ENCODE peak calls at places on chromosomes 11 and 22, in ten cellular contexts. Y is AG10803; F is AG04449; Q is uterus; N is sigmoid colon; C is CD4-positive, alpha-beta T cell; E is glutamatergic neuron; D is heart right ventricle; O is fibroblast of lung; R is chondrocyte. V is an unnamed sample.

GRCh38 chr11:17673951-17674350 is 45.4 kb upstream of the MYOD1 start:
- DNase-seq in Y (no peak), F (no peak), Q (no peak), N (no peak), C (no peak), E (no peak), D (no peak), O (peak), R (no peak), V (no peak)

GRCh38 chr11:23540101-23540561 is 679.9 kb upstream of the CCDC179 start:
- DNase-seq in Y (peak), F (peak), Q (no peak), N (peak), C (no peak), E (no peak), D (no peak), O (peak), R (no peak), V (no peak)

GRCh38 chr11:110951041-110951440 is 238.8 kb upstream of the ARHGAP20 start:
- DNase-seq in Y (no peak), F (no peak), Q (no peak), N (no peak), C (no peak), E (no peak), D (no peak), O (no peak), R (no peak), V (no peak)

GRCh38 chr11:70666336-70666735 is 268.0 kb downstream of the CTTN start:
- DNase-seq in Y (no peak), F (no peak), Q (no peak), N (no peak), C (no peak), E (no peak), D (no peak), O (no peak), R (no peak), V (no peak)

GRCh38 chr11:109791337-109791736 is 301.9 kb upstream of the ZC3H12C start:
- DNase-seq in Y (no peak), F (no peak), Q (no peak), N (no peak), C (no peak), E (no peak), D (no peak), O (no peak), R (no peak), V (no peak)

GRCh38 chr22:28349114-28349513 is 330.5 kb downstream of the TTC28 start:
- DNase-seq in Y (no peak), F (no peak), Q (no peak), N (no peak), C (no peak), E (no peak), D (no peak), O (no peak), R (no peak), V (no peak)

GRCh38 chr11:124896071-124896750 is 1.5 kb downstream of the ROBO4 start:
- DNase-seq in Y (no peak), F (no peak), Q (no peak), N (peak), C (no peak), E (no peak), D (no peak), O (peak), R (peak), V (no peak)

GRCh38 chr22:41598891-41599635 is 9.4 kb upstream of the PMM1 start:
- DNase-seq in Y (no peak), F (no peak), Q (no peak), N (no peak), C (no peak), E (no peak), D (no peak), O (no peak), R (no peak), V (peak)

GRCh38 chr11:108037636-108038035 is 28.9 kb downstream of the CUL5 start:
- DNase-seq in Y (peak), F (no peak), Q (no peak), N (no peak), C (no peak), E (no peak), D (no peak), O (peak), R (no peak), V (no peak)

GRCh38 chr11:126840201-126840886 is 160.2 kb downstream of the KIRREL3 start:
- DNase-seq in Y (peak), F (peak), Q (no peak), N (no peak), C (no peak), E (no peak), D (no peak), O (peak), R (no peak), V (no peak)

GRCh38 chr11:17498475-17498874 is 21.8 kb upstream of the ABCC8 start:
- DNase-seq in Y (no peak), F (no peak), Q (no peak), N (no peak), C (no peak), E (peak), D (no peak), O (no peak), R (no peak), V (peak)

GRCh38 chr11:84056696-84057095 is 770.5 kb upstream of the CCDC90B start:
- DNase-seq in Y (no peak), F (no peak), Q (no peak), N (no peak), C (no peak), E (no peak), D (no peak), O (peak), R (no peak), V (no peak)

DNA sequence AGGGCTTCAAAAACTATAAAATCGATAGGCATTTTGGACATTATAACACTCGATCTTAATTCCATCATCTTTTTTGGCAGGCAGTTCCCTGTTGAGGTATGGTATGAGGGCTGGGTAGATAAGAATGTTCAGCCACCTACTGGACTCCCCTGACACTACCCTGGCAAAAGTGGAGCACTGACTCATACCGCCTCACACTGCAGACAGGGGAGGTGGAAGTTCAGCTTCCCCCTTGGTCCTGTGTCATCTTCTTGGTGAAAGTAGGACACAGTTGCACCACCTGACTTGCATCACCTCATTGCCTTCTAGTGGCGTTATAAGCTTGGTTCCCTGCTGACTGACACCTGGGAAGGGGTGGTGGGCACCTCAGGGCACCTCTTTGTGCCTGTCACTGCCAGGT is 30.4 kb downstream of the PAAF1 start:
- DNase-seq in Y (peak), F (no peak), Q (no peak), N (no peak), C (no peak), E (no peak), D (no peak), O (peak), R (no peak), V (no peak)
- TF ChIP-seq CTCF in Y (peak), F (no peak), Q (no peak), N (no peak), C (no peak), E (no peak), D (peak), O (no peak), R (no peak), V (no peak)

DNA sequence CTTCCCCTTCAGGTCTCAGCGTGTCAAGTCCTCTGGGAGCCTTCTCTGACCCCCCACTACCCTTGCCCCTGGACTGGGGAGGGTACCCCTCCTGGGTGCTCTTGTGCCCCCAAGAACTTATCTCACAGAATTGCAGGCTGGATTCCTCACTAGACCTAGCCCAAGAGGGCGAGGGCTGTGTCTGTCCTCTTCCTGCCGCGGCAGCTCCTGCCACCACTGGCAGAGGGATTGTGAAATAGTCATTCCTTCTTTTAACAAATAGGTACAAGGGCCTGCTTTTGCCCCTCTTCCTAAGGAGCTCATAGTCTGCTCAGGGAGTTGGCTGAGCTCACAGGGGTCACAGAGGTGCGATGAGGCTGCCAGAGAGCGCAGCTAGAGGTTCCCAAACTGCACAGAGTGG is 5.5 kb downstream of the RAB36 start:
- DNase-seq in Y (no peak), F (no peak), Q (no peak), N (no peak), C (no peak), E (no peak), D (no peak), O (no peak), R (no peak), V (no peak)
- TF ChIP-seq CTCF in Y (no peak), F (no peak), Q (no peak), N (no peak), C (no peak), E (no peak), D (no peak), O (no peak), R (no peak), V (no peak)

DNA sequence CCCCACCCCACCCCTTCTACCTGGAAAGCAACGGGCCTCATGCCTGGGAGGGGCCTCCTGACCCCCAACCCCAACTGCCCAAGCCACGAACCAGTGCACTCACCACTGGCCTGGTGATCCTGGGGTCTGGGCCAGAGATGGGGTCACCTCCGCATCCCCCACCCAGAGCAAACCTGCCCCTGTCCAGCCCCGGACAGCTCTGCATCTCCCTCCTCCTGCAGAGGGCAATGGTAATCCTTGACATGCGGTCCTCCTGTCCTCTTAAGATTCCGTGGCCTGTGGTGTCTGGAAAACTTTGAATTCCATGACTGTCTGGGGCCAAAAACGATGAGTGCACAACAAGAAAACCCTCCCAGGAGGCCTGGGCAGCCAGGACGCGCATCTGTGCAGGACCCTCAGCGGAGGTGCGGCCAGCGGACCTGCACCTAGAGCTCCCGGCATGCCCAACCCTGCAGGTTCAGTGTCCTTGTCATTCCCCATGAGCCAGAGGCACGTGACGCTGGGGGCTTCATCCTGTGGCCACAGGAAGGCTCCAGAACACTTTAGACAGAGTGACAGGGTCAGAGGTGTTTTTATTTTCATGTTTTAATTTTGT is 16.1 kb upstream of the PPARA start:
- DNase-seq in Y (no peak), F (no peak), Q (peak), N (no peak), C (no peak), E (no peak), D (no peak), O (no peak), R (no peak), V (no peak)
- TF ChIP-seq CTCF in Y (no peak), F (no peak), Q (no peak), N (no peak), C (no peak), E (no peak), D (no peak), O (no peak), R (peak), V (no peak)

GRCh38 chr11:86981777-86982540 is 26.8 kb upstream of the FZD4 start:
- DNase-seq in Y (no peak), F (no peak), Q (no peak), N (no peak), C (no peak), E (no peak), D (no peak), O (no peak), R (no peak), V (no peak)

GRCh38 chr11:86978247-86978646 is 23.1 kb upstream of the FZD4 start:
- DNase-seq in Y (no peak), F (no peak), Q (no peak), N (peak), C (no peak), E (no peak), D (no peak), O (no peak), R (no peak), V (no peak)

GRCh38 chr11:86977441-86978050 is 22.4 kb upstream of the FZD4 start:
- DNase-seq in Y (no peak), F (no peak), Q (no peak), N (no peak), C (no peak), E (no peak), D (no peak), O (no peak), R (no peak), V (no peak)

GRCh38 chr11:86980397-86980796 is 25.2 kb upstream of the FZD4 start:
- DNase-seq in Y (no peak), F (no peak), Q (no peak), N (no peak), C (no peak), E (no peak), D (no peak), O (no peak), R (no peak), V (no peak)

DNA sequence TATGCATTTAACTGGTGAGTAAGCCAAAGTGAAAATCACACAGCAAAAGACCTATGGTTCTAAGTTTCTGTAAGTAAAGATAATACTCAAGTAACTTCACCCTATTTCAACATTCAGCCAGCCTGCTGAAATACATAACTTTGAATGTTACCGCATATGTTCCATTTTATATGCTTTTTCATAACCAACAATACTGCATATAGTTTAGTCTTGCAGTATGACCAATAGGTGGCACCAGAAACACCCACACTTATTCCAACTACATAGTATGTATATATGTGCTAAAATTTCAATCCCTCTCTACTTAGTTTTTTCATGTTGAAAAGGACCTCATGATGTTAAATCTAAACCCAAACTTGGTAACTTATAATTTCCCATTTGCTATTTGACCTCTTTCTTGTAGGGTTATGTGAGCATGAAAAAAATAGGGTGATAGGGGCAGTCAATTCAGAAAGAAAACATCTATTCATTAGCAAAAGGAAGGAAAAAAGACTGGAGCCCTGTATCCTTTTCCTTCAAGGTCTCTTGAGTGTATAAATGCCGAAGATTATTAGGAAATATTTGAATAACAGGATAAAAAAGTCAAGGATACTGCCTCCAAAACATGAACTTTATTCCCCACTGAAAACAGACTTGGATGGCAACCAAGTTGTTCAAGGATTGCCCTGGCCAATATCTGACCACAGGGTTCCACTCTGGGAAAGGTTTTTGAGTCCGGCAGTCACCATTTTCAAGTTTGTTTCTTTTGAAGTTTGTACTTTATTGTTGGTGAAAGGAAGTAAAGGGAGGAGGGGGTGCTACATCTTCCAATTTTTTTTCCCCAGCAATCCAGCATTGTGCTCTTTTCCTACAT is 23.8 kb upstream of the FZD4 start:
- DNase-seq in Y (peak), F (no peak), Q (no peak), N (no peak), C (no peak), E (no peak), D (no peak), O (no peak), R (no peak), V (no peak)
- TF ChIP-seq CTCF in Y (peak), F (peak), Q (peak), N (peak), C (peak), E (peak), D (peak), O (peak), R (peak), V (peak)

DNA sequence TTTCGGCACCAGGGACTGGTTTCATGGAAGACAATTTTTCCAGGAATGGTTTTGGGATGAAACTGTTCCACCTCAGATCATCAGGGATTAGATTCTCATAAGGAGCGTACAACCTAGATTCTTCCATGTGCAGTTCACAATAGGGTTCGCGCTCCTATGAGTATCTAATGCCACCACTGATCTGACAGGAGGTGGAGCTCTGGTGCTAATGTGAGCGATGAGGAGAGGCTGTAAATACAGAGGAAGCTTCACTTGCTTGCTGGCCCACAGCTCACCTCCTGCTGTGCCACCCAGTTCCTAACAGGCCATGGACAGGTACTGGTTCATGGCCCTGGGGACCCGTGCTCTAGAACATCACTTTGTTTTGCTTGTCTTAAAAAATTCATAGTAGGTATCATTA is 41.8 kb upstream of the AMPD3 start:
- DNase-seq in Y (no peak), F (no peak), Q (no peak), N (no peak), C (peak), E (no peak), D (no peak), O (no peak), R (no peak), V (peak)
- TF ChIP-seq CTCF in Y (no peak), F (no peak), Q (no peak), N (no peak), C (peak), E (no peak), D (peak), O (no peak), R (peak), V (peak)

GRCh38 chr22:50455201-50455600 is 19.6 kb downstream of the SBF1 start:
- DNase-seq in Y (no peak), F (no peak), Q (no peak), N (no peak), C (no peak), E (no peak), D (no peak), O (no peak), R (no peak), V (no peak)

GRCh38 chr22:50454556-50455075 is 20.2 kb downstream of the SBF1 start:
- DNase-seq in Y (no peak), F (no peak), Q (no peak), N (no peak), C (no peak), E (no peak), D (no peak), O (no peak), R (no peak), V (no peak)

GRCh38 chr22:50459016-50459415 is 15.8 kb downstream of the SBF1 start:
- DNase-seq in Y (no peak), F (no peak), Q (no peak), N (no peak), C (no peak), E (no peak), D (no peak), O (no peak), R (no peak), V (no peak)

GRCh38 chr22:50456026-50456425 is 18.8 kb downstream of the SBF1 start:
- DNase-seq in Y (no peak), F (no peak), Q (no peak), N (no peak), C (no peak), E (no peak), D (no peak), O (no peak), R (no peak), V (no peak)

DNA sequence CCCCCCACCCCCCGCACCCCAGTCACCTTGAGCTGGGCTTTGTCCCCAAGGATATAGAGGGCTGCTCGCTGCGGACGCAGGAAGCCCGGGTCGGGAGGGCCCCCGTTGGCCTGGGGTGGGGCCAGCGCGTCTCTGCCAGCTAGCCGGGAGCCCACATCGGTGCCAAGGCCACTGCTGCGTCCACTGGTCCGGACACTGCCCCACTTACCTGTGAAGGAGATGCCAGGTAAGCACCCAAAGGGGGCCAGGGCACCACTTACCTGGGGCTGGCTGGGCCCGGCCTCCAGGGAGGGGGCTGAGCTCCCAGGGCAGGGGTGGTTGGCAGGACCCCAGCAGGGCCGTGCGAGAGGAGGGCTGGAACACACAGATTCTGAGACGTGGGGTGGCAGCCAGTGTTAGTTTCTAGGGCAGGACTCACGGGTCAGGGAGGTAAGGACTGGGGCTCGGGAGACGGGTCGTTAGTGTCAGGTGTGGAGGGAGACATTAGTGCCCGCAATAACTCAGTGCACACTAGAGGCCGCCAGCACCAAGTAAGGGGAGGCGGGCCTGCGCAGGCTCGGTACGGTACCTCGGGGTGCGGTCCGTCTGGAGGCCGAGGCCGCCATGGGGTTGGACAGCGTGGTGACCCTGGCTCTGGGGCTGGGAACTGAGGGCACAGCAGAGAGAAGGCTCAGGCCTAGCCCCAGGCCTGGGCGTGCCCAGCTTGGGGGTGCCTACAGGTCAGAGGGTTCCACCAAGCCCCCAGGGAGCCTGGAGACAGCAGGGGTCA is 18.2 kb downstream of the SBF1 start:
- DNase-seq in Y (no peak), F (no peak), Q (no peak), N (no peak), C (no peak), E (no peak), D (no peak), O (no peak), R (no peak), V (no peak)
- TF ChIP-seq CTCF in Y (peak), F (peak), Q (no peak), N (no peak), C (no peak), E (no peak), D (no peak), O (no peak), R (peak), V (no peak)

V was measured in spleen.